ENCODE peak calls at places on chromosomes 13 and 19, in six cellular contexts. One of them, this sample, is unnamed.

GRCh38 chr13:88526186-88526852 is 855.1 kb downstream of the SLITRK5 start:
- DNase-seq in endodermal cell: no peak
- DNase-seq in A549: no peak
- DNase-seq in testis: no peak
- DNase-seq in HCT116: no peak
- DNase-seq in mesendoderm: peak; percentile 14
- DNase-seq in this sample: no peak

GRCh38 chr19:56918682-56919307 is 78.3 kb upstream of the PEG3 start:
- DNase-seq in HCT116: no peak
- DNase-seq in endodermal cell: no peak
- DNase-seq in testis: no peak
- DNase-seq in mesendoderm: no peak
- DNase-seq in A549: no peak
- DNase-seq in this sample: no peak

GRCh38 chr13:48231080-48231479 is 1.9 kb upstream of the ITM2B start:
- DNase-seq in testis: peak; percentile 39
- DNase-seq in endodermal cell: no peak
- DNase-seq in mesendoderm: no peak
- DNase-seq in HCT116: no peak
- DNase-seq in A549: peak; percentile 10
- DNase-seq in this sample: no peak

GRCh38 chr13:80921556-80921955 is 580.6 kb upstream of the SPRY2 start:
- DNase-seq in A549: no peak
- DNase-seq in endodermal cell: no peak
- DNase-seq in mesendoderm: no peak
- DNase-seq in HCT116: no peak
- DNase-seq in testis: no peak
- DNase-seq in this sample: no peak

GRCh38 chr19:40326201-40326600 is 22.0 kb downstream of the C19orf47 start:
- DNase-seq in HCT116: no peak
- DNase-seq in testis: no peak
- DNase-seq in endodermal cell: no peak
- DNase-seq in mesendoderm: no peak
- DNase-seq in A549: no peak
- DNase-seq in this sample: no peak

GRCh38 chr19:28213476-28214082 is 999.4 kb downstream of the UQCRFS1 start:
- DNase-seq in HCT116: no peak
- DNase-seq in mesendoderm: peak; percentile 49
- DNase-seq in endodermal cell: no peak
- DNase-seq in A549: peak; percentile 71
- DNase-seq in testis: peak; percentile 58
- DNase-seq in this sample: no peak

GRCh38 chr19:19224852-19225494 is 13.2 kb downstream of the NCAN start:
- DNase-seq in HCT116: peak; percentile 85
- DNase-seq in mesendoderm: peak; percentile 94
- DNase-seq in testis: peak; percentile 65
- DNase-seq in endodermal cell: peak; percentile 97
- DNase-seq in A549: peak; percentile 84
- DNase-seq in this sample: peak; percentile 87

GRCh38 chr19:49336482-49337266 is 1.5 kb downstream of the CD37 start:
- DNase-seq in A549: no peak
- DNase-seq in HCT116: no peak
- DNase-seq in endodermal cell: peak; percentile 40
- DNase-seq in testis: no peak
- DNase-seq in mesendoderm: no peak
- DNase-seq in this sample: no peak

GRCh38 chr19:2475018-2475701 is 767 bp upstream of the GADD45B start:
- DNase-seq in mesendoderm: peak; percentile 87
- DNase-seq in testis: peak; percentile 63
- DNase-seq in A549: peak; percentile 76
- DNase-seq in endodermal cell: peak; percentile 87
- DNase-seq in HCT116: no peak
- DNase-seq in this sample: peak; percentile 69

GRCh38 chr13:99564389-99564788 is 63.1 kb downstream of the TM9SF2 start:
- DNase-seq in mesendoderm: no peak
- DNase-seq in A549: no peak
- DNase-seq in testis: no peak
- DNase-seq in endodermal cell: no peak
- DNase-seq in HCT116: no peak
- DNase-seq in this sample: no peak

GRCh38 chr19:41698746-41699230 is 9.6 kb upstream of the CEACAM5 start:
- DNase-seq in testis: no peak
- DNase-seq in mesendoderm: no peak
- DNase-seq in HCT116: no peak
- DNase-seq in A549: peak; percentile 55
- DNase-seq in endodermal cell: no peak
- DNase-seq in this sample: no peak

GRCh38 chr19:49145485-49146407 is 9.4 kb downstream of the HRC start:
- DNase-seq in A549: peak; percentile 95
- DNase-seq in HCT116: peak; percentile 84
- DNase-seq in endodermal cell: peak; percentile 99
- DNase-seq in testis: peak; percentile 86
- DNase-seq in mesendoderm: peak; percentile 98
- DNase-seq in this sample: peak; percentile 82

GRCh38 chr19:58055483-58055874 is 3.6 kb upstream of the ZNF135 start:
- DNase-seq in HCT116: no peak
- DNase-seq in mesendoderm: no peak
- DNase-seq in testis: no peak
- DNase-seq in A549: no peak
- DNase-seq in endodermal cell: no peak
- DNase-seq in this sample: no peak

GRCh38 chr13:96780105-96780504 is 214.2 kb downstream of the OXGR1 start:
- DNase-seq in mesendoderm: no peak
- DNase-seq in A549: no peak
- DNase-seq in HCT116: no peak
- DNase-seq in testis: no peak
- DNase-seq in endodermal cell: no peak
- DNase-seq in this sample: no peak

GRCh38 chr19:13937479-13938360 is 497 bp downstream of the PODNL1 start:
- DNase-seq in HCT116: no peak
- DNase-seq in testis: no peak
- DNase-seq in endodermal cell: no peak
- DNase-seq in mesendoderm: no peak
- DNase-seq in A549: no peak
- DNase-seq in this sample: no peak
- H3K4me3 ChIP-seq in HCT116: no peak overlapping the region
- H3K4me3 ChIP-seq in testis: peak overlapping the region; percentile 51
- H3K4me3 ChIP-seq in endodermal cell: no peak overlapping the region
- H3K4me3 ChIP-seq in mesendoderm: no peak overlapping the region
- H3K4me3 ChIP-seq in A549: no peak overlapping the region
- H3K4me3 ChIP-seq in this sample: peak overlapping the region; percentile 40

DNA sequence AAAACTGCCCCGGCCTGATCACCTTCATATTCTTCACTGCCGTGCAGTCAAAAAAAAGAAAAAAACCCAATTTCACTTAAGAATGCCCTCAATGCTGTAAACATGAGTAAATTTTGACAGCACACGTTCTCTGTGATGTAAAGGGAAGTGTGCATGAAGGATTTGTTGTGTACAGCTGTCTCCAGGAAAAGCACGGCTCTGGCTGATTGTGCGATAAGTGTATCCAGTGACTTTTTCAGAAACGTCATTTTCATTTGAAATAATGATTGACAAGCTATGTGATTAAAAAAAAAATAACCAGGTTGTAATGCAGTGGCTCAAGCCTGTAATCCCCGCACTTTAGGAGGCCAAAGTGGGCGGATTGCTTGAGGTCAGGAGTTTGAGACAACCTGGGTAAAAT is 39.6 kb downstream of the ANKRD10 start:
- DNase-seq in HCT116: no peak
- DNase-seq in endodermal cell: no peak
- DNase-seq in mesendoderm: no peak
- DNase-seq in A549: no peak
- DNase-seq in testis: no peak
- DNase-seq in this sample: no peak
- H3K4me3 ChIP-seq in HCT116: peak overlapping the region; percentile 48
- H3K4me3 ChIP-seq in endodermal cell: peak overlapping the region; percentile 79
- H3K4me3 ChIP-seq in mesendoderm: no peak overlapping the region
- H3K4me3 ChIP-seq in A549: peak overlapping the region; percentile 51
- H3K4me3 ChIP-seq in testis: no peak overlapping the region
- H3K4me3 ChIP-seq in this sample: no peak overlapping the region

GRCh38 chr19:33622809-33623511 is 1.2 kb downstream of the CHST8 start:
- DNase-seq in A549: no peak
- DNase-seq in endodermal cell: peak; percentile 65
- DNase-seq in mesendoderm: peak; percentile 19
- DNase-seq in HCT116: no peak
- DNase-seq in testis: no peak
- DNase-seq in this sample: no peak

GRCh38 chr19:33621065-33621785 is 528 bp upstream of the CHST8 start:
- DNase-seq in testis: no peak
- DNase-seq in endodermal cell: peak; percentile 79
- DNase-seq in A549: no peak
- DNase-seq in mesendoderm: no peak
- DNase-seq in HCT116: no peak
- DNase-seq in this sample: no peak

GRCh38 chr19:33621811-33622504 is at the start of gene CHST8:
- DNase-seq in mesendoderm: peak; percentile 74
- DNase-seq in endodermal cell: peak; percentile 91
- DNase-seq in A549: no peak
- DNase-seq in HCT116: no peak
- DNase-seq in testis: peak; percentile 53
- DNase-seq in this sample: no peak

GRCh38 chr19:33620611-33621010 is 1.1 kb upstream of the CHST8 start:
- DNase-seq in mesendoderm: no peak
- DNase-seq in HCT116: no peak
- DNase-seq in testis: no peak
- DNase-seq in endodermal cell: no peak
- DNase-seq in A549: no peak
- DNase-seq in this sample: no peak

GRCh38 chr19:33622505-33622808 is 704 bp downstream of the CHST8 start:
- DNase-seq in endodermal cell: peak; percentile 74
- DNase-seq in HCT116: no peak
- DNase-seq in mesendoderm: peak; percentile 37
- DNase-seq in A549: no peak
- DNase-seq in testis: no peak
- DNase-seq in this sample: no peak
- H3K4me3 ChIP-seq in endodermal cell: peak overlapping the region; percentile 74
- H3K4me3 ChIP-seq in HCT116: no peak overlapping the region
- H3K4me3 ChIP-seq in mesendoderm: no peak overlapping the region
- H3K4me3 ChIP-seq in A549: peak overlapping the region; percentile 46
- H3K4me3 ChIP-seq in testis: peak overlapping the region; percentile 56
- H3K4me3 ChIP-seq in this sample: peak overlapping the region; percentile 50

DNA sequence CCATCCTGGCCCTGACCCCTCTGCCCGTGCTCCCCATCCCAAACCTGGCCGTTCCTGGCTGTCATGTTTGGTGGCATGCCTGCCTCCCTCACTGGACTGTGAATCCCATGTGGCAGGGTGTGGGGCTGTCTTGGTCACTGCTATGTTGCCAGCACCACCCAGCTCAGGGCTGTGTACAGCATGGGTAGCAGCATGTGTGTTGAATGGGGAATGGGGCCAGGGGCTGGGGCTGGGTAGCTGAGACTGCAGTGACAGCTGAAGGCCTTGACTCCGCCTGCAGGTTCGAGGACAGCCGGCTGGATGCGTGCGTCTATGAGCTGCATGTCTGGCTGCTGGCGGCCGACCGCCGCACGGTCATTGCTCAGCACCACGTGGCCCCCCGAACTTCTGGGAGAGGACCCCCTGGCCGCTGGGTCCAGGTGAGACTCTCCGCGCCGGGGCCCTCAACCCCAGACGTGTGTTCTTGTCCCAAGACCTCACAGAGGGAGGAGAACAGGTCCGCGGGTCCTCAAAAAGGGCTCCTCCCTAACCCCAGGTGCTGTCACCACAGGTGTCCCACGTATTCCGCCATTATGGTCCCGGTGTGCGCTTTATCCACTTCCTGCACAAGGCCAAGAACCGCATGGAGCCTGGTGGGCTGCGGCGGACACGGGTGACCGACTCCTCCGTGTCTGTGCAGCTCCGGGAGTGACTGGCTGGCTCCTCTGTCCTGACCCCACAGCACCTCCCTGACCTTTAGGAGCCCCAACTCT is 3.5 kb downstream of the NCCRP1 start:
- DNase-seq in A549: no peak
- DNase-seq in mesendoderm: no peak
- DNase-seq in endodermal cell: no peak
- DNase-seq in testis: no peak
- DNase-seq in HCT116: no peak
- DNase-seq in this sample: no peak
- H3K4me3 ChIP-seq in A549: no peak overlapping the region
- H3K4me3 ChIP-seq in mesendoderm: no peak overlapping the region
- H3K4me3 ChIP-seq in endodermal cell: no peak overlapping the region
- H3K4me3 ChIP-seq in testis: no peak overlapping the region
- H3K4me3 ChIP-seq in HCT116: no peak overlapping the region
- H3K4me3 ChIP-seq in this sample: no peak overlapping the region

GRCh38 chr19:55209430-55210119 is at the start of gene PTPRH:
- DNase-seq in testis: no peak
- DNase-seq in HCT116: no peak
- DNase-seq in endodermal cell: no peak
- DNase-seq in mesendoderm: no peak
- DNase-seq in A549: peak; percentile 73
- DNase-seq in this sample: no peak
- H3K4me3 ChIP-seq in testis: no peak within 1 kb of the TSS
- H3K4me3 ChIP-seq in HCT116: peak within 1 kb of the TSS; percentile 23
- H3K4me3 ChIP-seq in endodermal cell: no peak within 1 kb of the TSS
- H3K4me3 ChIP-seq in mesendoderm: no peak within 1 kb of the TSS
- H3K4me3 ChIP-seq in A549: no peak within 1 kb of the TSS
- H3K4me3 ChIP-seq in this sample: no peak within 1 kb of the TSS

GRCh38 chr13:105848494-105848893 is 687.0 kb downstream of the EFNB2 start:
- DNase-seq in testis: no peak
- DNase-seq in HCT116: no peak
- DNase-seq in mesendoderm: no peak
- DNase-seq in A549: no peak
- DNase-seq in endodermal cell: no peak
- DNase-seq in this sample: no peak
- H3K4me3 ChIP-seq in testis: no peak overlapping the region
- H3K4me3 ChIP-seq in HCT116: no peak overlapping the region
- H3K4me3 ChIP-seq in mesendoderm: no peak overlapping the region
- H3K4me3 ChIP-seq in A549: no peak overlapping the region
- H3K4me3 ChIP-seq in endodermal cell: no peak overlapping the region
- H3K4me3 ChIP-seq in this sample: no peak overlapping the region

DNA sequence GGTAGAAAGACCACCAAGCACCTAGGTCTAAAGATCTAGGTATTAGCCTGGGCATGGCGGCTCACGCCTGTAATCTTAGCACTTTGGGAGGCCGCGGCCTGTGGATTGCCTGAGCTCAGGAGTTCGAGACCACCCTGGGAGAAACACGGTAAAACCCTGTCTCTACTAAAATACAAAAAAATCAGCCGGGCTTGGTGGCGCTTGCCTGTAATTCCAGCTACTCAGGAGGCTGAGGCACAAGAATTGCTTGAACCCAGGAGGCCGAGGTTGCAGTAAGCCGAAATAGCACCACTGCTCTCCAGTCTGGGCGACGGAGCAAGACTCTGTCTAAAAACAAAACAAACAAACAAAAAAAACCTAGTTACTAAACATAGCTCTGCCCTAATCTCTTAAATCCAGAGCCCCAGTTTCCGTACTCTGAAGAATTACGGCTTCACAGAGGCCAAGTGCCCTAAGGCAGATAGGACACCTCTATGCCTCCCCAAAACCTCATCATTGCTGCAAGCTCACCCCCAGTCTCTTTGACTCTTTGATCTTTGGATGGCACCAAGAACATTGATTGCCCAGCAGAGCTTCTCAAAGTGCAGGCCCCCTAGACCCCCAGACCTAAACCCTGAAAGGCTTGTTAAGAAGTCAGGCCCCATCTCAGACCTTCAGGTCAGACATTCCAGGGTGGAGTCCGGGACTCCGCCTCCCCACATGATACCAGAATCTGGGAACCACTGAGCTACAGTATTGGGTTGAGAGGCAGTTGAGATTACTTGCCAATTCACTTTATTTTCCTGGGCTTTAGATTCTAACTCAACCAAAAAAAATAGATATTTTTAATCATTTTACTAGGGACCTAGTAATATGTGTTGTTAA is 2.8 kb downstream of the COL4A2 start:
- DNase-seq in HCT116: no peak
- DNase-seq in mesendoderm: no peak
- DNase-seq in endodermal cell: no peak
- DNase-seq in A549: no peak
- DNase-seq in testis: no peak
- DNase-seq in this sample: no peak
- H3K4me3 ChIP-seq in HCT116: no peak overlapping the region
- H3K4me3 ChIP-seq in mesendoderm: no peak overlapping the region
- H3K4me3 ChIP-seq in endodermal cell: peak overlapping the region; percentile 92
- H3K4me3 ChIP-seq in A549: no peak overlapping the region
- H3K4me3 ChIP-seq in testis: no peak overlapping the region
- H3K4me3 ChIP-seq in this sample: peak overlapping the region; percentile 78